ENCODE peak calls at places on chromosomes 3 and 15, in four cellular contexts. A, Y, H and Z are unnamed samples.

GRCh38 chr15:75904241-75904631 is 558 bp downstream of the FBXO22 start:
- DNase-seq in Y (no peak), A (peak; percentile 46), H (peak; percentile 43), Z (peak; percentile 50)

GRCh38 chr3:49120438-49121135 is at the start of gene USP19:
- DNase-seq in A (peak; percentile 93), Y (peak; percentile 90), H (peak; percentile 89), Z (peak; percentile 96)

GRCh38 chr3:66165679-66166078 is 55.1 kb upstream of the SLC25A26 start:
- DNase-seq in H (no peak), Y (peak; percentile 10), A (no peak), Z (no peak)

GRCh38 chr15:90099868-90100854 is 2.1 kb downstream of the IDH2 start:
- DNase-seq in A (no peak), H (peak; percentile 41), Y (no peak), Z (no peak)

GRCh38 chr15:58248504-58248842 is 110.3 kb downstream of the AQP9 start:
- DNase-seq in Y (no peak), A (no peak), H (no peak), Z (no peak)

GRCh38 chr15:48103647-48104046 is 17.1 kb upstream of the SLC24A5 start:
- DNase-seq in H (peak; percentile 3), A (no peak), Y (no peak), Z (no peak)

GRCh38 chr3:195849322-195850074 is 37.8 kb upstream of the MUC4 start:
- DNase-seq in H (peak; percentile 21), Y (no peak), A (no peak), Z (no peak)

GRCh38 chr3:189563841-189564563 is 67.2 kb upstream of the TP63 start:
- DNase-seq in H (no peak), A (no peak), Y (no peak), Z (no peak)

GRCh38 chr3:184540777-184541681 is 20.6 kb upstream of the EPHB3 start:
- DNase-seq in H (peak; percentile 56), A (peak; percentile 95), Y (peak; percentile 56), Z (peak; percentile 32)

GRCh38 chr3:109532257-109533216 is 195.2 kb upstream of the DPPA4 start:
- DNase-seq in A (peak; percentile 72), Y (no peak), H (peak; percentile 35), Z (no peak)

GRCh38 chr15:39585394-39585841 is 4.5 kb downstream of the THBS1 start:
- DNase-seq in Y (no peak), H (no peak), A (no peak), Z (no peak)

GRCh38 chr3:65425880-65426279 is 612.8 kb downstream of the MAGI1 start:
- DNase-seq in Y (no peak), H (peak; percentile 18), A (no peak), Z (peak; percentile 20)

GRCh38 chr15:80456517-80457497 is 52.6 kb downstream of the ARNT2 start:
- DNase-seq in H (no peak), A (no peak), Y (no peak), Z (no peak)

GRCh38 chr3:79419222-79419621 is 348.6 kb downstream of the ROBO1 start:
- DNase-seq in H (no peak), Y (no peak), A (no peak), Z (no peak)

GRCh38 chr3:193560870-193561269 is 6.2 kb upstream of the ATP13A4 start:
- DNase-seq in H (no peak), Y (no peak), A (no peak), Z (no peak)

GRCh38 chr3:63042866-63043265 is 167.7 kb upstream of the CADPS start:
- DNase-seq in Y (no peak), H (no peak), A (no peak), Z (no peak)

GRCh38 chr15:33963831-33964664 is 4.2 kb upstream of the CHRM5 start:
- DNase-seq in H (peak; percentile 5), Y (peak; percentile 17), A (no peak), Z (peak; percentile 14)

GRCh38 chr15:81296673-81297072 is 27.3 kb downstream of the STARD5 start:
- DNase-seq in A (no peak), Y (no peak), H (no peak), Z (no peak)

GRCh38 chr3:102143536-102143935 is 291.3 kb upstream of the ZPLD1 start:
- DNase-seq in A (no peak), Y (no peak), H (no peak), Z (no peak)

GRCh38 chr3:71978150-71978721 is 193.3 kb upstream of the PROK2 start:
- DNase-seq in H (no peak), Y (no peak), A (no peak), Z (no peak)

GRCh38 chr15:95025924-95026728 is 794.8 kb downstream of the MCTP2 start:
- DNase-seq in A (peak; percentile 72), H (no peak), Y (peak; percentile 63), Z (peak; percentile 45)

GRCh38 chr3:155225417-155225816 is 68.1 kb downstream of the STRIT1 start:
- DNase-seq in H (no peak), A (no peak), Y (no peak), Z (no peak)

GRCh38 chr15:57332326-57332725 is 44.0 kb upstream of the CGNL1 start:
- DNase-seq in Y (no peak), A (no peak), H (no peak), Z (no peak)

GRCh38 chr3:30970183-30970582 is 75.7 kb upstream of the GADL1 start:
- DNase-seq in Y (no peak), A (no peak), H (peak; percentile 4), Z (no peak)

GRCh38 chr3:117706037-117706436 is 996.5 kb downstream of the TUSC7 start:
- DNase-seq in H (no peak), Y (no peak), A (no peak), Z (no peak)

GRCh38 chr15:60975951-60976350 is 253.2 kb downstream of the RORA start:
- DNase-seq in H (no peak), A (no peak), Y (no peak), Z (no peak)

GRCh38 chr3:125165948-125166553 is 46.5 kb downstream of the SLC12A8 start:
- DNase-seq in H (no peak), Y (no peak), A (no peak), Z (no peak)

GRCh38 chr3:125166581-125166980 is 46.0 kb downstream of the SLC12A8 start:
- DNase-seq in Y (no peak), A (no peak), H (no peak), Z (no peak)

GRCh38 chr3:125165189-125165947 is 47.2 kb downstream of the SLC12A8 start:
- DNase-seq in Y (no peak), H (peak; percentile 34), A (peak; percentile 65), Z (peak; percentile 32)

GRCh38 chr3:125161607-125162219 is 50.8 kb downstream of the SLC12A8 start:
- DNase-seq in A (no peak), Y (no peak), H (no peak), Z (no peak)

DNA sequence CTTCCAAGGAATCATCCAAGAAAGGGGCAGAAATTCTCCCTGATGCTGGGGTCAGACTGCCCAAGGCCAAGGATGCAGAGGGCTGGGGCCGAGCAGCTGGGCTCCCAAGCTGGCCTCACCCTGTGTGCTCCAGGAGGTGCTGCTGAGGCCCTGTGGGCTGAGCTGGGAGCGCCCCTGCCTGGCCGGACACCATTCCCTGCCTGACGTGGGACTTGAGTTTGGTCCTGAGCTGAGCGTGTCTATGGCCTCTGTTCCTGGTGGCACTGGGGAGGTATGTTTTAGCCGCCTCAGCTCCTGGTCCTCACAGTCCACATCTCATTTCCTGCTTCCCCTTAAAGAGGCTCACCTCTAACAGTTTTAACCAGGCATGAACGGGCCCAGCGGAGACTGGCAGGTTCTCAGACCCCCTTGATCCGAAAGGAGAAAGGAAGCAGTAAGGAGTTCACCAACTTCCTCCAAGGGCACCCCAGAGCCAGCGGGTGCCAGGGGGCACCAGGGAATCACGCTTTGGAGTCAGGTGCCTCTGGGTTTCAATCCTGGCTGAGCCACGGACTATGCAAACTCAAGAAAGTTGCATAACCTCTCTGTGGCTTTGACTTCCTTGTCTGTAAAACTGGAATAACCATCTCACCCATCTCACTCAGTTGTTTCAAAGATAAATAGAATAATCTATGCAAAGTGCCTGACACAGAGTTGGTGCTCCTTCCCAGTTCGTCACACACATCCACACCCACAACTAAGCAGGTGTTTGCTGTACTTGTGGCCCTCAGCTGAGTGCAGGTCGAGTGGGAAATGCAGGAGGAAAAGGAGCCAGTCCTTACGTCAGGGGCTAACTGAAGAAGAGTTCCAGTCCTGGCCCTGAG is 48.6 kb downstream of the SLC12A8 start:
- DNase-seq in H (peak; percentile 31), Y (no peak), A (peak; percentile 69), Z (no peak)
- TF ChIP-seq ELF4 in H (no peak), Y (no peak), A (no peak), Z (no peak)

DNA sequence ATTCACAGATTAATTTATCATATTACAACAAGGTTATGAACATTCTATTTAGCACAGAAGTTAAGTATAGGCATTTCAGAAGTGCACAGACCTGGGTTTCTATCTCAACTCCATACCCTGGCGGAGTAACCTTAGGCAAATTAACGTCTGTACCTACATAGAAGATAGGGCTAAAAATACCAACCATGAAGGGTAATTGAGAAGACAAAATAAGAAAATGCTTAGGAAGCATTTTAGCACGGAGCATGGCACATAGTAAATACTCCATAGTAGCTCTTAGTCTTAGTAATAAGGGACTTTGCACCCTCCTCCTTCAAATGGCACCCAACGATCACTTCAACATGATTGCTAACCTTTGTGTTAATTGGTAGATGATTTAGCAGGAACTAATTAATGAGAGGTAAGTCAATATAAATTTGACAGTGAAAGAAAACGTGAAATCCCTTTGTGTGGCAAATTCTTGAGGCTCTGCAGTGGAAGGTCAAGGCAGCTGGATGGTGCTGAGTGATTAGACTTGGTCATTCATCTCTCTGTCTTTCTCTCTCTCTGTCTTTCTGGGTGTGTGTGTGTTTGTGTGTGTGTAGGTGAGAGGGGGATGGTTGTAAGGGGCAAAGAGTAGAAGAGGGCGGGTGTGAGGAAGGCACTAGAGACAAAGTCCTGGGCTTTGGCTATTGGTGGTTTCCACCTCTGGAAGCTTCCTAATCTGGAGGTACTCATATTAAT is 131.1 kb upstream of the PHLDB2 start:
- DNase-seq in H (no peak), A (no peak), Y (no peak), Z (no peak)
- TF ChIP-seq ELF4 in H (no peak), A (no peak), Y (no peak), Z (no peak)

DNA sequence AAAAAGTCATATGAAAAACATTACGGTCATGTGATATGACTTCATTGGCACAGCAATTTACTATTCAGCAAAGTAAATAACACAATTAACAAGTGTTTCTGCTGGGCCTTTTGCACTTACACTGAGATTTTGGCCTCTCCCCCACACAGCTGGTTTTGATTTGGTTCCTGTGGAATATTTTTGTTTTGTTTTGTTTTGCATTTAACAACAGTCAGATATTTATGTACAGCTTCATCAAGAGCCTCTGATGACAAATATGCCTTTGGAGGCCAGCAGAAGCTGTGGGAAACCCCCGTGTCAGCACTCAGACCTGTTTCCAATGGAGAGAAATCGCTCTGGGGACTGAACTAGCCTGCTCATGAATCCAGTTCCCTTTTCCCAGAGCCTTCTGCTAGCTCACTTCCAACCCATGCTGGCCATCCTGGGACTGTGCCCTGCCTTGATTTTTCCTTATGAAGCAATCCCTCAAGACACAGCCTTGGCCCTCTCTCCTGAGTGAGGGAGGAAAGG is 161.9 kb downstream of the ATG7 start:
- DNase-seq in H (no peak), A (no peak), Y (no peak), Z (no peak)
- TF ChIP-seq ELF4 in H (no peak), A (no peak), Y (no peak), Z (no peak)

GRCh38 chr3:152313430-152313829 is 44.7 kb downstream of the MBNL1 start:
- DNase-seq in Y (no peak), A (no peak), H (no peak), Z (no peak)
- TF ChIP-seq ELF4 in Y (no peak), A (no peak), H (no peak), Z (no peak)

DNA sequence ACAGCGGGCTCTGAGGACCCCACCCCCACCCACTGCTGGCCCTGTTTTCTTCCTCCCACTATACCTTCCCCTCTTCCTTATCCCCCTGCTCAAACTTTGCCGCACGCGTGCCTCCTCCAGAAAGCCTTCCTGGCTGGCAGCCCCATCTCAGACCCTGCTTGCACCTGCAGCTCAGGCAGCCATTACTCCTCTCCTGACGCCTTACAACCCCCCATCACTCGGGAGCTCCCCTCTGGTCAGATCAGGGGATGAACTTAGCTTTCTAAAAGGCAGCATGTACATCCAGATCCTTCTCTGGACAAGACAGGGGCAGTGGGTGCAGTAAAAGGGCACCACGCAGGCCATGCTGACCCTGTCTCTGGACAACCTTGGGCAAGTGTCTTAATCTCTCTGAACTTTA is 94.5 kb downstream of the SEC22A start:
- DNase-seq in H (no peak), A (peak; percentile 8), Y (no peak), Z (no peak)
- TF ChIP-seq ELF4 in H (no peak), A (no peak), Y (no peak), Z (no peak)